ENCODE peak calls at places on chromosomes 3 and 15, in four cellular contexts. P is A549, W is sigmoid colon, B is stomach. S is an unnamed sample.

GRCh38 chr3:24156466-24156865 is 211.4 kb downstream of the NR1D2 start:
- DNase-seq in P (peak; percentile 72), W (no peak), B (no peak), S (no peak)

GRCh38 chr15:95247068-95247984 is 1016.0 kb downstream of the MCTP2 start:
- DNase-seq in P (peak; percentile 96), W (no peak), B (peak; percentile 27), S (no peak)

GRCh38 chr3:147838650-147839049 is 429.5 kb downstream of the ZIC1 start:
- DNase-seq in P (peak; percentile 5), W (no peak), B (no peak), S (no peak)

GRCh38 chr15:90015749-90016148 is 14.6 kb downstream of the ZNF710 start:
- DNase-seq in P (peak; percentile 49), W (peak; percentile 13), B (peak; percentile 24), S (no peak)

GRCh38 chr3:134355416-134355815 is 18.8 kb downstream of the AMOTL2 start:
- DNase-seq in P (no peak), W (peak; percentile 15), B (no peak), S (no peak)

GRCh38 chr15:99961011-99961441 is 227.8 kb upstream of the LYSMD4 start:
- DNase-seq in P (peak; percentile 34), W (peak; percentile 39), B (no peak), S (peak; percentile 90)

GRCh38 chr3:4350789-4351163 is 47.6 kb downstream of the SETMAR start:
- DNase-seq in P (peak; percentile 70), W (no peak), B (no peak), S (no peak)

GRCh38 chr3:38438421-38438820 is 15.3 kb upstream of the ACVR2B start:
- DNase-seq in P (no peak), W (no peak), B (no peak), S (no peak)

GRCh38 chr15:32867313-32867626 is 149.5 kb downstream of the GREM1 start:
- DNase-seq in P (peak; percentile 93), W (no peak), B (no peak), S (no peak)

GRCh38 chr15:70057931-70058641 is 39.6 kb downstream of the TLE3 start:
- DNase-seq in P (no peak), W (peak; percentile 41), B (no peak), S (no peak)

GRCh38 chr15:85289677-85290365 is 90.6 kb upstream of the AKAP13 start:
- DNase-seq in P (peak; percentile 71), W (no peak), B (peak; percentile 81), S (no peak)

GRCh38 chr15:51576911-51577500 is 45.6 kb downstream of the DMXL2 start:
- DNase-seq in P (no peak), W (no peak), B (no peak), S (no peak)
- TF ChIP-seq POLR2A in P (no peak), W (no peak), B (no peak), S (no peak)

GRCh38 chr3:169232863-169233262 is 430.6 kb downstream of the MECOM start:
- DNase-seq in P (no peak), W (no peak), B (no peak), S (no peak)
- TF ChIP-seq EP300 in P (no peak), W (no peak), B (no peak), S (no peak)

DNA sequence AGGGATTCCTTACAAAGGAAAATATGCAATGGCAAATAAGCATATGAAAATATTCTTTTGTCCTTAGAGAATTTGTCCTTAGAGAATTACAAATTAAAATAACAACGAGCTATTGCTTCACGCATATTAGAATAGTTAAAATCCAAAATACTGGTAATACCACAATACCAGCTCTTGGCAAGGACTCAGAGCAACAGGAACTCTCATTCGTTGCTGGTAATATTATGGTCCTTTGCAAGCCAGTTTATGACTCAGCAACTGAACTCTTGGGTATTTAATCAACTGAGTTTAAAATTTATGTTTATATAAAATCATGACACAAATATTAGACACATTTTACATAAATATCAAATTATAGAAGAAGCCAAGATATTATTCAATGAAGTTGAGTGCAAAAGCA is 1730.4 kb downstream of the SI start:
- DNase-seq in P (no peak), W (no peak), B (no peak), S (no peak)
- H3K4me1 ChIP-seq in P (no peaks in the 10 kb centered on the region), W (no peaks in the 10 kb centered on the region), B (no peaks in the 10 kb centered on the region), S (no peaks in the 10 kb centered on the region)

GRCh38 chr3:125515421-125515820 is 4.6 kb downstream of the SNX4 start:
- DNase-seq in P (no peak), W (no peak), B (no peak), S (no peak)

GRCh38 chr3:125525153-125525552 is 5.2 kb upstream of the SNX4 start:
- DNase-seq in P (no peak), W (no peak), B (no peak), S (no peak)

DNA sequence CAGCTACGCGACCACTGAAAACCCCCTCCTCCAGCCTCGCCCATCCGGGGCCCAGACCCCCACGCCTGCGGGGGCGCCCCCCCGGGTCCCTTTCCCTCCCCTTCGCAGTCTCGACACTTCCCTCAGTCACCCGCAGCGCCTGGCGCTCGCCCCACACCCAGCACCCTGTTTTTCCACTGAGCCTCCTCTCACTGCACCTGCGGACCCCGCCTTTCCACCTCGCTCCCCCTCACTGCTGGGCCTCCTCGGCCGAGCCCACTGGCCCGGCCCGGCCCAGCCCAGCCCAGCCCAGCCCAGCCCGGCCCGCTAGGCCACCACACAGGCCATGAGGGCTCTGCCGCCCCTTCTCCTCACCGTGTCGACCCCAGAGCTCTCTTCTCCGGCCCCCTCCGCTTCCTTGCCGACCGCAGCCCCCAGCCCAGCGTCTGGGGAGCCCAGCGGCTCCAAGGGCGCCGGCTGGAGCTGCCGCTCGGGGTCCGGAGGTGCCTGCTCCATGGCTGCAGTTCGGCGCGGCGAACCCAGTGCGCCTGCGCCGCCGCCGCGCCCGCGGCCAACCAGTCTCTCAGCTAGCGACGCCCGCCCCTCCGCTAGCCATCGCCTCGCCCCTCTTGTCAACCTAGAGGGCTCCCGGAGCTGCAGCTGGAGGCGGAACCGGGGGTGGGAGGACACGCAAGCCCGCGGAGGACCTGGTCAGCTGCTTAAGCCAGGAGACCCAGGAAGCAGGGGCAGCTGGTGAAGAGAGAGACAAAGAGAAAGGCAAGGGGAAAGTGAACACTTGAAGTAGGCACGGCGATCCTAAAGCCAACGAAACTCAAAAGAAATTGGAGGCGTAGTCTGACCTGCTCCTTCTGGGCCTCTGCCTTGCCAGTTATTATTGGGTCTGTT is at the start of gene SNX4:
- DNase-seq in P (peak; percentile 89), W (peak; percentile 98), B (peak; percentile 94), S (peak; percentile 98)
- TF ChIP-seq POLR2A in P (peak; percentile 46), W (no peak), B (peak; percentile 26), S (no peak)

DNA sequence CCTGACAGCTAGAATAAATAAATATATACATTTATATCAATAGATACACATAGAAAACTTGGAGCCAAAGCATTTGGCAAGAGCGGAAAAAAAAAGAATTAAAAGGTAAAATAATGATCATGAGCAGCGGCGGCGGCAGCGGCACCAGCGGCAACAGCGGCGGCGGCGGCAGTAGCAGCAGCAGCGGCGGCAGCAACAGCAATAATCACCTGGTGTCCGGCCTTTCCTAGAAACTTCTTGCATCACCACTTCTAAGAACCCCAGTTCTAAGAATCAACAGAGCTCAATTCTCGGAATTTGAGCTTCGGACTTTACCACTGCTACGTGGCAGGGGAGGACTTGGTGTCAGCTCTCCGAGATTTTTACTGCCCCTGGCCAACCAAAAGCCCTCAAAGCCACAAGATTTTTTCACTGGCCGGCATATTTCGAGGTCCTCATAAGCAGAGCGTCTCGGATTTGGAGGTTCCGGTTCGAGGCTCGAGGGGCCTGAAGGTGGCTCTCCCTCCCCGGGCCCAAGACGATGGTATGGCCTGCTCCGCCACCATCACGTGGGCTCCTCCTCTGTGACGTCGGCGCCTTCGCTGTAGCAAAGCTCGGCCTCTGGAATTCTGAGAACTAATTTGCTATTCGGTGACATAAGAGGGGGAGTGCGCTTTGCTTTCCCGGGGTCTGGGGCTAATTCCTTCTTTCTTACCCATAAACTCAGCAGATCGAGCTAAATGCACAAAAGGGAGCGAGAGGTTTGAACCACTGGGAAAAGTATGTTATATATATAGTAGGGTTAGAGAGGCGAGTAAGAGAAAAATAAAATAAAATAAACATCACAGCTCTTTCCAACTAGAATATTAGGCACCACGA is at the start of gene BCL6:
- DNase-seq in P (peak; percentile 96), W (peak; percentile 98), B (peak; percentile 92), S (peak; percentile 99)
- TF ChIP-seq EP300 in P (peak; percentile 38), W (peak; percentile 94), B (peak; percentile 90), S (peak; percentile 96)

DNA sequence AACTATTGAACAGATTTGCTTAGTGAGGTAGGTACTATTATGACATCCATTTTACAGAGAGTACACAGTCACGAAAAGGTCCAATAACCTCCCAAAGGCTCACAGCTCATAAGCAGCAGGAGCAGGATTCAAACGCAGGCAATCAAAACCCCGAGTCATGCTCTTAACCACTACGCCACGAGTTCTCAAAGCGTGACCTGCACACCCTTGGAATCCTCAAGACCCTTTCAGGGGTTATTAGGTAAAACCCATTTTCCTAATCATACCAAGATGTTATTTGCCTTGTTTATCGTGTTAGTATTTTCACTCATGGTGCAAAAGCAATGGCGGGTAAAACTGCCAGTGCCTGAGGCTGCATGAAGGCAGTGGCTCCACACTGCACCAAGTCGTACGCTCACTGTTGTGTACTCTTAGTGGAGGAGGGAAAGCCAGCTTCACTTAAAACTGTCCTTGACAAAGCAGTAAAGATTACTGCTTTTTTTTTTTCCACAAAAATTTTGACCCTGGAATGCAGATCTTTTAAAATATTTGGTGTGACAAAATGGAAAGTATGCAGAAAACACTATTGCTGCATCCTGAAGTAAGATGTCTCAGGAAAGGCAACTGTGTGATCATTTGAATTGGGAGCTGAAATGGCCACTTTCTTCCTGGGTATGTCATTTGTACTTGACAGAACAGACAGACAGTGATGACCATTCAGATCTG is 96.1 kb downstream of the IGF2BP2 start:
- DNase-seq in P (peak; percentile 12), W (no peak), B (no peak), S (no peak)
- H3K4me1 ChIP-seq in P (peaks cover 41% of the 10 kb centered on the region), W (no peaks in the 10 kb centered on the region), B (no peaks in the 10 kb centered on the region), S (no peaks in the 10 kb centered on the region)

DNA sequence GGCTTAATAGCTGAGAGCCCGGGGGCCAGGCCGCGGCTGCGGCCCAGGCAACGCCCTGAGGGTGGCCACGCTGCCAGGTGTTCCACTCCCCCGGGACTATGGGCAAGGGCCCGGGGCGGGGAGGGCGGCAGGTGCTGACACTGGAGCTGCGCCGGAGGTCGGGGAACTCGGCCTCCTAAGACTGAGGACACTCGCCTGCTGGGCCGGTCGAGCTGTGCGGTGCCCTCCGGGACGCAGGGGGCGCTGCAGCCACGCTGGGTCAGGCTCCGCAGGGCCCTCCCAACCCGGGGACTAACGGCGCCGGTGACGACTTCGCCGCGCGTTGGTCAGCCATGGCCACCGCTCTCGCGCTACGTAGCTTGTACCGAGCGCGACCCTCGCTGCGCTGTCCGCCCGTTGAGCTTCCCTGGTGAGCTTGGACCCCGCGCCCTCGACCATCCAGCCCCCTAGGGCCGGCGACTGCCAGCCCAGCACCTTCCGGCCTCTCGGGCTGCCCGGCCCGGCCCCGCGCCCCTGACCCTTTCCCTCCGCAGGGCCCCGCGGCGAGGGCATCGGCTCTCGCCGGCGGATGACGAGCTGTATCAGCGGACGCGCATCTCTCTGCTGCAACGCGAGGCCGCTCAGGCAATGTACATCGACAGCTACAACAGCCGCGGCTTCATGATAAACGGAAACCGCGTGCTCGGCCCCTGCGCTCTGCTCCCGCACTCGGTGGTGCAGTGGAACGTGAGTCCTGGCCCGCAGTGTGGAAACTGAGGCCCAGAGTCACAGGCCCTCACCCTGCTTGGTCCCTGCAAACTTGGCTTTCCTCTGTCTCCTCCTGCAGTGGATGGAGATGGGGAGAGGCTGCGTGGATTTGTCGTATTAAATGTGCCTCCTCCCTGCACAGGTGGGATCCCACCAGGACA is at the start of gene NDUFAF3:
- DNase-seq in P (peak; percentile 96), W (peak; percentile 96), B (peak; percentile 95), S (peak; percentile 95)
- TF ChIP-seq POLR2A in P (peak; percentile 93), W (peak; percentile 76), B (peak; percentile 61), S (peak; percentile 74)